ENCODE peak calls at places on chromosomes 1 and 21, in five cellular contexts. One of them, this sample, is unnamed.

GRCh38 chr21:45989355-45990048 is 7.9 kb downstream of the COL6A1 start:
- DNase-seq in fibroblast of pulmonary artery: no peak
- DNase-seq in occipital lobe: no peak
- DNase-seq in anterior cingulate cortex: no peak
- DNase-seq in HuH-7.5: no peak
- DNase-seq in this sample: no peak

GRCh38 chr1:13513885-13514546 is at the start of gene LRRC38:
- DNase-seq in fibroblast of pulmonary artery: no peak
- DNase-seq in occipital lobe: no peak
- DNase-seq in anterior cingulate cortex: no peak
- DNase-seq in HuH-7.5: no peak
- DNase-seq in this sample: no peak

GRCh38 chr1:68278221-68278620 is 45.9 kb upstream of the WLS start:
- DNase-seq in fibroblast of pulmonary artery: no peak
- DNase-seq in occipital lobe: no peak
- DNase-seq in anterior cingulate cortex: no peak
- DNase-seq in HuH-7.5: no peak
- DNase-seq in this sample: no peak

GRCh38 chr1:41422306-41422705 is 61.1 kb downstream of the FOXO6 start:
- DNase-seq in fibroblast of pulmonary artery: no peak
- DNase-seq in occipital lobe: no peak
- DNase-seq in anterior cingulate cortex: no peak
- DNase-seq in HuH-7.5: no peak
- DNase-seq in this sample: no peak

GRCh38 chr1:28640766-28641165 is 2.1 kb downstream of the TAF12 start:
- DNase-seq in fibroblast of pulmonary artery: peak
- DNase-seq in occipital lobe: no peak
- DNase-seq in anterior cingulate cortex: no peak
- DNase-seq in HuH-7.5: no peak
- DNase-seq in this sample: no peak

GRCh38 chr1:93061895-93062792 is 16.9 kb upstream of the MTF2 start:
- DNase-seq in fibroblast of pulmonary artery: peak
- DNase-seq in occipital lobe: no peak
- DNase-seq in anterior cingulate cortex: no peak
- DNase-seq in HuH-7.5: no peak
- DNase-seq in this sample: peak

GRCh38 chr1:205236526-205236925 is 8.8 kb downstream of the TMCC2 start:
- DNase-seq in fibroblast of pulmonary artery: no peak
- DNase-seq in occipital lobe: no peak
- DNase-seq in anterior cingulate cortex: no peak
- DNase-seq in HuH-7.5: no peak
- DNase-seq in this sample: no peak

GRCh38 chr21:41611966-41612606 is 104.1 kb upstream of the TMPRSS2 start:
- DNase-seq in fibroblast of pulmonary artery: peak
- DNase-seq in occipital lobe: no peak
- DNase-seq in anterior cingulate cortex: no peak
- DNase-seq in HuH-7.5: peak
- DNase-seq in this sample: no peak

GRCh38 chr21:15367061-15367626 is 302.3 kb upstream of the NRIP1 start:
- DNase-seq in fibroblast of pulmonary artery: no peak
- DNase-seq in occipital lobe: no peak
- DNase-seq in anterior cingulate cortex: no peak
- DNase-seq in HuH-7.5: no peak
- DNase-seq in this sample: no peak

GRCh38 chr1:113684153-113684541 is 75.1 kb downstream of the PHTF1 start:
- DNase-seq in fibroblast of pulmonary artery: peak
- DNase-seq in occipital lobe: no peak
- DNase-seq in anterior cingulate cortex: no peak
- DNase-seq in HuH-7.5: no peak
- DNase-seq in this sample: no peak

GRCh38 chr1:204350857-204351573 is 8.7 kb downstream of the PLEKHA6 start:
- DNase-seq in fibroblast of pulmonary artery: peak
- DNase-seq in occipital lobe: peak
- DNase-seq in anterior cingulate cortex: peak
- DNase-seq in HuH-7.5: no peak
- DNase-seq in this sample: peak

GRCh38 chr1:98981917-98982513 is 22.6 kb downstream of the PLPPR5 start:
- DNase-seq in fibroblast of pulmonary artery: peak
- DNase-seq in occipital lobe: no peak
- DNase-seq in anterior cingulate cortex: no peak
- DNase-seq in HuH-7.5: no peak
- DNase-seq in this sample: no peak

GRCh38 chr1:203986887-203987461 is 85.9 kb upstream of the SOX13 start:
- DNase-seq in fibroblast of pulmonary artery: no peak
- DNase-seq in occipital lobe: no peak
- DNase-seq in anterior cingulate cortex: no peak
- DNase-seq in HuH-7.5: no peak
- DNase-seq in this sample: no peak

GRCh38 chr1:86741947-86742572 is 37.7 kb downstream of the SH3GLB1 start:
- DNase-seq in fibroblast of pulmonary artery: peak
- DNase-seq in occipital lobe: no peak
- DNase-seq in anterior cingulate cortex: no peak
- DNase-seq in HuH-7.5: no peak
- DNase-seq in this sample: no peak

GRCh38 chr1:95012389-95012788 is 60.4 kb downstream of the ALG14 start:
- DNase-seq in fibroblast of pulmonary artery: peak
- DNase-seq in occipital lobe: no peak
- DNase-seq in anterior cingulate cortex: no peak
- DNase-seq in HuH-7.5: no peak
- DNase-seq in this sample: no peak

This sample was measured in hypothalamus.